ENCODE peak calls at places on chromosomes 7 and 10, in nine cellular contexts. One of them, this sample, is unnamed.

GRCh38 chr7:24341677-24342076 is 57.7 kb downstream of the NPY start:
- DNase-seq in skeletal muscle cell: no peak
- DNase-seq in tibial nerve: no peak
- DNase-seq in RWPE1: no peak
- DNase-seq in HS-5: no peak
- DNase-seq in NCI-H1092: no peak
- DNase-seq in WTC11: no peak
- DNase-seq in SW 1271: no peak
- DNase-seq in T47D: no peak
- DNase-seq in this sample: no peak

GRCh38 chr10:101959349-101959916 is 96.5 kb downstream of the ARMH3 start:
- DNase-seq in skeletal muscle cell: no peak
- DNase-seq in tibial nerve: no peak
- DNase-seq in SW 1271: no peak
- DNase-seq in NCI-H1092: no peak
- DNase-seq in WTC11: no peak
- DNase-seq in T47D: no peak
- DNase-seq in RWPE1: no peak
- DNase-seq in HS-5: no peak
- DNase-seq in this sample: no peak

GRCh38 chr7:105268056-105268455 is 120.7 kb downstream of the SRPK2 start:
- DNase-seq in HS-5: peak; percentile 19
- DNase-seq in WTC11: no peak
- DNase-seq in tibial nerve: no peak
- DNase-seq in skeletal muscle cell: peak; percentile 40
- DNase-seq in RWPE1: peak; percentile 77
- DNase-seq in T47D: no peak
- DNase-seq in SW 1271: no peak
- DNase-seq in NCI-H1092: no peak
- DNase-seq in this sample: no peak

GRCh38 chr7:33276325-33276724 is 147.0 kb downstream of the BBS9 start:
- DNase-seq in NCI-H1092: no peak
- DNase-seq in HS-5: no peak
- DNase-seq in tibial nerve: no peak
- DNase-seq in T47D: no peak
- DNase-seq in RWPE1: no peak
- DNase-seq in SW 1271: no peak
- DNase-seq in WTC11: no peak
- DNase-seq in skeletal muscle cell: no peak
- DNase-seq in this sample: no peak

GRCh38 chr10:70461397-70462348 is 16.9 kb upstream of the PALD1 start:
- DNase-seq in T47D: peak; percentile 65
- DNase-seq in NCI-H1092: no peak
- DNase-seq in SW 1271: peak; percentile 30
- DNase-seq in tibial nerve: peak; percentile 46
- DNase-seq in HS-5: no peak
- DNase-seq in WTC11: peak; percentile 74
- DNase-seq in RWPE1: peak; percentile 85
- DNase-seq in skeletal muscle cell: no peak
- DNase-seq in this sample: no peak

GRCh38 chr7:127654404-127655392 is 2.7 kb downstream of the SND1 start:
- DNase-seq in SW 1271: no peak
- DNase-seq in skeletal muscle cell: no peak
- DNase-seq in HS-5: no peak
- DNase-seq in WTC11: no peak
- DNase-seq in tibial nerve: no peak
- DNase-seq in NCI-H1092: no peak
- DNase-seq in RWPE1: no peak
- DNase-seq in T47D: no peak
- DNase-seq in this sample: no peak

GRCh38 chr10:61951144-61951483 is 49.6 kb downstream of the ARID5B start:
- DNase-seq in HS-5: no peak
- DNase-seq in RWPE1: no peak
- DNase-seq in skeletal muscle cell: no peak
- DNase-seq in SW 1271: no peak
- DNase-seq in tibial nerve: no peak
- DNase-seq in T47D: no peak
- DNase-seq in WTC11: no peak
- DNase-seq in NCI-H1092: no peak
- DNase-seq in this sample: no peak

GRCh38 chr10:95419399-95419798 is 128.6 kb upstream of the PDLIM1 start:
- DNase-seq in NCI-H1092: no peak
- DNase-seq in HS-5: no peak
- DNase-seq in T47D: no peak
- DNase-seq in SW 1271: no peak
- DNase-seq in WTC11: no peak
- DNase-seq in skeletal muscle cell: no peak
- DNase-seq in RWPE1: no peak
- DNase-seq in tibial nerve: no peak
- DNase-seq in this sample: no peak

GRCh38 chr10:971150-971542 is 17.1 kb upstream of the GTPBP4 start:
- DNase-seq in RWPE1: no peak
- DNase-seq in SW 1271: no peak
- DNase-seq in T47D: no peak
- DNase-seq in tibial nerve: peak; percentile 21
- DNase-seq in skeletal muscle cell: no peak
- DNase-seq in HS-5: no peak
- DNase-seq in WTC11: no peak
- DNase-seq in NCI-H1092: no peak
- DNase-seq in this sample: no peak

GRCh38 chr10:24724381-24725228 is 918 bp upstream of the ARHGAP21 start:
- DNase-seq in RWPE1: peak; percentile 96
- DNase-seq in WTC11: peak; percentile 97
- DNase-seq in tibial nerve: peak; percentile 99
- DNase-seq in skeletal muscle cell: peak; percentile 89
- DNase-seq in T47D: peak; percentile 97
- DNase-seq in HS-5: peak; percentile 64
- DNase-seq in SW 1271: peak; percentile 88
- DNase-seq in NCI-H1092: peak; percentile 95
- DNase-seq in this sample: peak; percentile 79

GRCh38 chr7:130421685-130422084 is 19.1 kb downstream of the CEP41 start:
- DNase-seq in NCI-H1092: peak; percentile 85
- DNase-seq in skeletal muscle cell: no peak
- DNase-seq in RWPE1: no peak
- DNase-seq in WTC11: no peak
- DNase-seq in HS-5: no peak
- DNase-seq in tibial nerve: no peak
- DNase-seq in SW 1271: no peak
- DNase-seq in T47D: no peak
- DNase-seq in this sample: no peak

This sample was measured in pulmonary artery endothelial cell.